ENCODE peak calls at places on chromosomes 7 and 10, in eight cellular contexts. P is upper lobe of right lung, H is lower lobe of right lung, V is body of pancreas, W is A549, C is endodermal cell, Q is breast epithelium, B is Karpas-422. S is an unnamed sample.

GRCh38 chr7:138854115-138854645 is 56.2 kb upstream of the ATP6V0A4 start:
- DNase-seq in Q (no peak), V (no peak), H (no peak), C (peak), B (no peak), P (no peak), W (no peak), S (no peak)

GRCh38 chr10:129417164-129417563 is 49.9 kb upstream of the MGMT start:
- DNase-seq in V (no peak), B (no peak), W (no peak), C (no peak), H (no peak), Q (no peak), P (no peak), S (no peak)

GRCh38 chr10:66827353-66827752 is 98.5 kb upstream of the LRRTM3 start:
- DNase-seq in V (no peak), Q (no peak), W (no peak), C (no peak), B (no peak), H (no peak), P (no peak), S (no peak)

GRCh38 chr10:62183442-62183841 is 85.2 kb downstream of the RTKN2 start:
- DNase-seq in C (no peak), H (no peak), Q (no peak), V (no peak), W (no peak), B (no peak), P (no peak), S (peak)

GRCh38 chr7:149196151-149196704 is 882 bp downstream of the ZNF282 start:
- DNase-seq in W (peak), H (no peak), C (peak), V (no peak), P (peak), B (peak), Q (no peak), S (peak)

GRCh38 chr10:36534471-36535002 is 590.9 kb upstream of the ANKRD30A start:
- DNase-seq in Q (no peak), V (no peak), C (no peak), P (no peak), B (peak), H (no peak), W (peak), S (no peak)

GRCh38 chr10:58641708-58642107 is 129.0 kb downstream of the BICC1 start:
- DNase-seq in Q (no peak), B (no peak), P (no peak), W (no peak), H (no peak), C (no peak), V (no peak), S (no peak)

GRCh38 chr10:119538632-119539358 is 3.7 kb downstream of the RGS10 start:
- DNase-seq in Q (peak), P (no peak), V (no peak), C (no peak), B (peak), W (no peak), H (no peak), S (peak)

GRCh38 chr10:132492323-132493035 is 45.1 kb upstream of the INPP5A start:
- DNase-seq in W (no peak), P (peak), C (peak), V (peak), H (peak), Q (peak), B (no peak), S (no peak)

GRCh38 chr10:100829933-100830727 is 82.6 kb upstream of the SLF2 start:
- DNase-seq in W (no peak), H (no peak), V (no peak), P (no peak), C (peak), Q (peak), B (no peak), S (no peak)

GRCh38 chr7:131157530-131158243 is 170.0 kb upstream of the MKLN1 start:
- DNase-seq in H (peak), B (no peak), Q (no peak), W (peak), V (peak), C (no peak), P (peak), S (no peak)

GRCh38 chr7:143416565-143417149 is 8.0 kb upstream of the EPHA1 start:
- DNase-seq in H (no peak), V (no peak), W (peak), B (peak), P (no peak), Q (no peak), C (no peak), S (peak)

GRCh38 chr7:85135931-85136330 is 50.9 kb downstream of the SEMA3D start:
- DNase-seq in P (no peak), H (no peak), W (no peak), V (no peak), C (no peak), Q (no peak), B (no peak), S (no peak)

GRCh38 chr10:102422586-102423129 is 2.0 kb downstream of the FBXL15 start:
- DNase-seq in W (peak), H (peak), P (peak), B (no peak), V (peak), C (peak), Q (peak), S (peak)

DNA sequence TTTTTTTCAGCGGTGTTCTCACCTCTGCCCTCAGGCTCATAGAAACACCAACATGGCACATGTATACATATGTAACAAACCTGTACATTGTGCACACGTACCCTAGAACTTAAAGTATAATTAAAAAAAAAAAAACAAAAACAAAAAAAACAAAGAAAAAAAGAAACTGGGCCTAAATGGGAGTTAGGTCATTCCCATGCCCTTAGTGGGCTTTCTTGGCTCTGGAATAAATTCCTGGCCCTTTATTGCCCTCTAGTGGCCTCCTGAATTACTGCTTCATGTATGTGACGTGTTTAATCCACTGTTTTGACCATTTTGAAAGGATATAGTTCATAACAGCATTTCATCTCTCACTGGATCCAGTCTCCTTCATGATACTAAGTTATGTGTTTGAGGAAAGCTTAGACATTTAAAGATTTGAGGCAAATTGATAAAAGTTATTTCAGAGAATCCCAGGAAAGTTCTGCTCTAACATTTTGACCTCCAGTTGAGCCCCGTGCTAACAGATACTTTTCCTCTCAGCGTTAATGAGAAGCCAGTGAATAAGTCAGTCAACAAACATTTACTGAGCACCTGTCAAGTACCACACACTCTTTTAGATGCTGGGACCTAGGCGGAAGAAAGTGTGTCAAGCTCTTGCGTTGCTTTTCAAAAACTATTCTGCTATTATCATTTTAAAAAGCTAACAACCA is 54.7 kb upstream of the SYPL1 start:
- DNase-seq in W (peak), B (peak), Q (no peak), H (no peak), V (peak), P (no peak), C (peak), S (peak)
- H3K27ac ChIP-seq in W (no peak), B (no peak), Q (no peak), H (peak), V (no peak), P (peak), C (no peak), S (no peak)

DNA sequence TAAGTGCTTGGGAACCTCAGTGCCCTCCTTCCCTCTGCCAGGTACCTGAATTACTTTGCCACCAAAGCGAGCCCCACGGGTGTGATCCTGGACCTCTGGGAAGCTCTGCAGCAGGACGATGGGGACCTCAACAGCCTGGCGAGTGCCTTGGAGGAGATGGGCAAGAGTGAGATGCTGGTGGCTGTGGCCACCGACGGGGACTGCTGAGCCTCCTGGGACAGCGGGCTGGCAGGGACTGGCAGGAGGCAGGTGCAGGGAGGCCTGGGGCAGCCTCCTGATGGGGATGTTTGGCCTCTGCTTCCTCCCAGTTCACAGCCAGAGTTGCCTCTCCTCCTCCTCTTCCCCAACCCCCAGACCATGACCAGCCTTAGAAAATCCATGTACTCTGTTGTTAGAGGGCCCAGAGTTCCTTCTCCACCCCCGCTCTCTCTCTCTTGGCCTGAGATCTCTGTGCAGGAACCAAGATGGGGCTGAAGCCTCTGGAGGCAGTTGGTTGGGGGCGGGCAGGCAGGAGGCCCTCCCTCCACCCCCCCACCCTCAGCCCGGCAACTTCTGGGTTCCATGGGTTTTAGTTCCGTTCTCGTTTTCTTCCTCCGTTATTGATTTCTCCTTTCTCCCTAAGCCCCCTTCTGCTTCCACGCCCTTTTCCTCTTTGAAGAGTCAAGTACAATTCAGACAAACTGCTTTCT is 19.8 kb upstream of the SLC29A3 start:
- DNase-seq in C (no peak), B (no peak), H (peak), Q (no peak), P (no peak), W (no peak), V (no peak), S (no peak)
- H3K4me3 ChIP-seq in C (no peak), B (no peak), H (no peak), Q (no peak), P (no peak), W (no peak), V (no peak), S (no peak)

DNA sequence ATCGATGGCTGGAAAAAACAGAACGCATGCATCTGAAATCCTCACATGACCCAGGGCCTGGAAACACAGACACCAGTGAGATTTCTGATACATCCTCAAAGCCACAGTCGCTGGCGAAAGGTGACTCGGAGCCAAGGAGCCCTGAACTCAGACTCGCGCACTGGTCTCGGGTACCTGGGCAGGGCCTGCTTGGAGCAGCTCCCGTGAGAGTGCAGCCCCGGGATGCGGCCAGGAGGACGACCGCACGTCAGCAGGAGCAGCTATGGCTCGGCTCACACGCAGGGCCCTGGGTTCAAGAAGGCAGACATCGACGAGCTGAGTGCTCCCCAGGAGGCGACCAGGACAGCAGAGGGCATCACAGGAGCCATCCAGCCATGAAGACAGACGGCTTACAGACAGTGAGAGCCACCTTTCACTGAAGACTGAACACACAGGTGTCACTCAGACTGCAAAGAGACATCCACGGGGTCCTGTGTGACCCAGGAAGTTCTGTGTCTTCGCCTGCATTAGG is 227.8 kb downstream of the MAD1L1 start:
- DNase-seq in C (peak), P (peak), B (no peak), V (no peak), Q (no peak), W (no peak), H (peak), S (no peak)
- H3K27ac ChIP-seq in C (no peak), P (no peak), B (no peak), V (no peak), Q (no peak), W (no peak), H (no peak), S (no peak)

DNA sequence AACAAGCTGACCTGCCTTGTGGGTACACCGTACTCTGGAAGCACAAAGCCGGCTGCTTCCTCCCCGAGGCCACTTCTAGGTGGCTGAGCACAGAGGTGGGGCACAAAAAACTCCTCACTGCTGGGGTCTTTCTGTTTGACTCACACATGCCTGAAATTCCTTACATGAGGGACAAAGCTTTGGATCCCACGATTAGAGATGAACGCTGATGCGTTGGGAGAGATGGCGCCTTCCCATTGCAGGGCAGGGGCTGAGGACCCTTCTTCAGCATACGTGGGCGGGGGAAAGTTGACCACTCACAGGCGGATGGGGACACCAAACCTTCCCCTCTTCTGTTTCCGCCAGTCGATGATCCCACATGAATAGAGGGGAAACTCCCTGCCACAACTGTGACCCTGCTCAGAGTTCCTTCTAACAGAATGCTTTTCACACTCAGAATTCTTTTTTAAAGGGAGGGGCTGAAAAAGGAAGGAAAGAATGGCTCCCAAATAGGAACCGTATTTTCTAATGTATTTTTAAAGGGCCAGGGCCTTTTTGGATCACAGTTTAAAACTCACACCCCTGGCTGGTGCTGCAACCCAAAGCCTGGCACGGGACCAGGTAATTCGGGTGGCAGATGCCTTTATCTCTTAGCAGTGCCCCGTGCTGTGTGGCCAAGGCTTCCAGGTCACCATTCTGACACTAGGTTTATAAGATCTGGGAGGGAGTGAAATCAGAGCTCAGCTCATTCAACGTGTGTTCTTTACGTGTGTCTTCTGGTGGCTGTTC is 134.0 kb downstream of the PRKAG2 start:
- DNase-seq in W (no peak), V (no peak), P (no peak), B (no peak), C (peak), Q (no peak), H (no peak), S (no peak)
- H3K4me3 ChIP-seq in W (no peak), V (no peak), P (no peak), B (no peak), C (no peak), Q (no peak), H (no peak), S (no peak)

GRCh38 chr7:151866028-151866427 is 10.9 kb downstream of the PRKAG2 start:
- DNase-seq in B (no peak), H (no peak), W (no peak), Q (no peak), V (no peak), P (peak), C (no peak), S (no peak)
- H3K27ac ChIP-seq in B (no peak), H (no peak), W (no peak), Q (no peak), V (no peak), P (no peak), C (no peak), S (no peak)

DNA sequence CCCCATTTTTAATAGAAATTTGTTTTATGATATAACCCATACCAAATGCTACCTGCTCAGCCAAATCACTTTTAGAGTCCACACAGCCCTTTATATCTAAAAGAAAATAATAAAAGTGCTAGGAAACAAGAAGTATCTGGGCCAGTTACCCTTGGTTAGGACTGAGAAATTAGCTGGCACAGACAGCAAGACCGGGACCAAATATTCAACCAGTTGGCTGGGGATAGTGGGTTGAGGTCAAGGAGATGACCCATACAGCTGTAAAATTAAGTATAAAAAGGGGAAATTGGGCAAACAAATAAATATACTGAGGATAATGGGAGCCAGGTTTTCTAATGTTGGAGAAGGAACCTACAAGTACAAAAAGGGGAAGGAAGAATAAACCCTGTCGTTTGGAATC is 174.3 kb downstream of the IMMP2L start:
- DNase-seq in C (no peak), P (no peak), B (no peak), Q (no peak), H (no peak), V (no peak), W (no peak), S (no peak)
- H3K4me3 ChIP-seq in C (no peak), P (no peak), B (no peak), Q (no peak), H (no peak), V (no peak), W (no peak), S (no peak)

GRCh38 chr10:47268696-47269095 is 31.3 kb upstream of the GDF10 start:
- DNase-seq in V (no peak), C (peak), P (no peak), Q (no peak), W (no peak), B (no peak), H (no peak), S (no peak)
- H3K27ac ChIP-seq in V (no peak), C (no peak), P (no peak), Q (no peak), W (no peak), B (no peak), H (no peak), S (no peak)

S was measured in CD8-positive, alpha-beta memory T cell.